ENCODE peak calls at places on chromosome 4, in six cellular contexts. Q is endodermal cell, S is psoas muscle, O is adrenal gland, X is lower lobe of right lung, P is breast epithelium. M is an unnamed sample. For H3K36me3, the result is how much of the 10 kb centered on the place peaks cover.

GRCh38 chr4:30716671-30717207 is 3.4 kb upstream of the PCDH7 start:
- DNase-seq in P (no peak), X (no peak), O (no peak), S (no peak), Q (no peak), M (no peak)

GRCh38 chr4:72383439-72383838 is 185.6 kb downstream of the ADAMTS3 start:
- DNase-seq in S (no peak), Q (no peak), P (no peak), O (no peak), X (no peak), M (no peak)

GRCh38 chr4:80365928-80366327 is 30.4 kb downstream of the CFAP299 start:
- DNase-seq in S (peak), X (peak), O (no peak), Q (peak), P (no peak), M (peak)

GRCh38 chr4:110586137-110586850 is 36.6 kb downstream of the PITX2 start:
- DNase-seq in O (no peak), P (no peak), X (no peak), Q (no peak), S (no peak), M (no peak)

GRCh38 chr4:141768954-141769353 is 132.6 kb downstream of the IL15 start:
- DNase-seq in S (no peak), P (no peak), Q (no peak), O (no peak), X (no peak), M (no peak)

GRCh38 chr4:173529505-173530325 is at the start of gene HAND2:
- DNase-seq in O (peak), X (no peak), S (no peak), Q (peak), P (no peak), M (peak)

GRCh38 chr4:105246712-105247111 is 100.0 kb downstream of the TET2 start:
- DNase-seq in Q (no peak), P (no peak), O (no peak), S (no peak), X (no peak), M (no peak)

GRCh38 chr4:30720656-30721352 is 635 bp downstream of the PCDH7 start:
- DNase-seq in Q (no peak), X (no peak), P (no peak), O (peak), S (peak), M (peak)

GRCh38 chr4:77921701-77922100 is 59.1 kb downstream of the MRPL1 start:
- DNase-seq in S (no peak), P (no peak), X (no peak), Q (no peak), O (no peak), M (no peak)

GRCh38 chr4:110165382-110166285 is 32.8 kb downstream of the ELOVL6 start:
- DNase-seq in X (no peak), P (no peak), S (no peak), O (peak), Q (no peak), M (no peak)

GRCh38 chr4:112855058-112855457 is 194.4 kb upstream of the ANK2 start:
- DNase-seq in X (no peak), O (no peak), P (no peak), Q (no peak), S (no peak), M (no peak)

GRCh38 chr4:11529625-11530201 is 101.0 kb upstream of the HS3ST1 start:
- DNase-seq in S (no peak), X (no peak), Q (no peak), P (no peak), O (no peak), M (no peak)

GRCh38 chr4:152106113-152106763 is 345.4 kb upstream of the GATB start:
- DNase-seq in O (peak), P (no peak), Q (no peak), S (peak), X (peak), M (peak)

GRCh38 chr4:121876976-121877773 is 6.9 kb upstream of the BBS7 start:
- DNase-seq in P (no peak), Q (no peak), X (no peak), S (no peak), O (no peak), M (no peak)

GRCh38 chr4:169045862-169046584 is 36.0 kb upstream of the CBR4 start:
- DNase-seq in Q (peak), S (no peak), O (no peak), X (no peak), P (no peak), M (no peak)

GRCh38 chr4:38987491-38987890 is 44.7 kb downstream of the TMEM156 start:
- DNase-seq in S (no peak), O (no peak), P (no peak), X (no peak), Q (no peak), M (no peak)

GRCh38 chr4:85747871-85748491 is 273.0 kb downstream of the ARHGAP24 start:
- DNase-seq in Q (peak), O (peak), S (no peak), P (no peak), X (no peak), M (no peak)

GRCh38 chr4:127307996-127308395 is 324.8 kb upstream of the INTU start:
- DNase-seq in O (no peak), X (no peak), P (no peak), S (no peak), Q (no peak), M (no peak)

GRCh38 chr4:142091085-142091513 is 454.7 kb downstream of the IL15 start:
- DNase-seq in S (no peak), P (no peak), Q (no peak), O (peak), X (no peak), M (no peak)

GRCh38 chr4:130127297-130127696 is 1031.3 kb downstream of the C4orf33 start:
- DNase-seq in S (no peak), X (no peak), P (no peak), O (no peak), Q (no peak), M (no peak)

GRCh38 chr4:31239886-31240285 is 519.7 kb downstream of the PCDH7 start:
- DNase-seq in S (no peak), Q (no peak), X (no peak), P (no peak), O (no peak), M (no peak)

GRCh38 chr4:53380221-53380620 is 2.8 kb downstream of the FIP1L1 start:
- DNase-seq in Q (no peak), O (no peak), S (no peak), X (no peak), P (no peak), M (no peak)

GRCh38 chr4:174316546-174316945 is 32.8 kb downstream of the CEP44 start:
- DNase-seq in O (no peak), P (no peak), S (no peak), X (no peak), Q (no peak), M (no peak)

GRCh38 chr4:177667687-177668086 is 225.4 kb upstream of the AGA start:
- DNase-seq in P (no peak), O (no peak), S (no peak), Q (no peak), X (no peak), M (no peak)

GRCh38 chr4:148730241-148730640 is 288.0 kb upstream of the NR3C2 start:
- DNase-seq in O (no peak), X (no peak), S (no peak), P (no peak), Q (no peak), M (no peak)

GRCh38 chr4:165656829-165657467 is 216.1 kb upstream of the TLL1 start:
- DNase-seq in P (no peak), S (no peak), O (no peak), X (no peak), Q (no peak), M (no peak)

GRCh38 chr4:107283587-107284559 is 247.8 kb upstream of the DKK2 start:
- DNase-seq in X (no peak), Q (peak), P (no peak), O (no peak), S (no peak), M (no peak)

GRCh38 chr4:128565565-128566186 is 243.8 kb upstream of the JADE1 start:
- DNase-seq in X (no peak), P (no peak), S (peak), O (peak), Q (peak), M (peak)

GRCh38 chr4:118969359-118969758 is 80.7 kb downstream of the SYNPO2 start:
- DNase-seq in P (no peak), O (peak), X (no peak), Q (peak), S (peak), M (no peak)

GRCh38 chr4:81314196-81314896 is 99.3 kb upstream of the PRKG2 start:
- DNase-seq in S (no peak), O (peak), X (peak), P (no peak), Q (no peak), M (no peak)

GRCh38 chr4:6701371-6701770 is 7.7 kb downstream of the S100P start:
- DNase-seq in X (no peak), O (no peak), S (no peak), P (no peak), Q (peak), M (no peak)

GRCh38 chr4:163598028-163598427 is 103.5 kb downstream of the TMA16 start:
- DNase-seq in Q (no peak), P (no peak), S (no peak), X (no peak), O (no peak), M (no peak)

GRCh38 chr4:71229477-71230257 is 109.2 kb upstream of the SLC4A4 start:
- DNase-seq in P (no peak), X (no peak), Q (peak), S (no peak), O (no peak), M (no peak)

GRCh38 chr4:2261853-2262144 is at the start of gene MXD4:
- DNase-seq in P (no peak), X (no peak), S (no peak), O (no peak), Q (no peak), M (no peak)

GRCh38 chr4:89868999-89869589 is 25.6 kb upstream of the MMRN1 start:
- DNase-seq in S (no peak), Q (no peak), O (no peak), X (no peak), P (no peak), M (no peak)

GRCh38 chr4:153140294-153140693 is 63.9 kb upstream of the TRIM2 start:
- DNase-seq in O (no peak), S (no peak), Q (no peak), P (no peak), X (no peak), M (no peak)

GRCh38 chr4:75779059-75779757 is 54.8 kb downstream of the USO1 start:
- DNase-seq in O (no peak), X (no peak), Q (no peak), P (no peak), S (no peak), M (no peak)

GRCh38 chr4:75777589-75777988 is 53.2 kb downstream of the USO1 start:
- DNase-seq in O (no peak), S (no peak), Q (no peak), X (no peak), P (no peak), M (no peak)

GRCh38 chr4:75786938-75787337 is 62.6 kb downstream of the USO1 start:
- DNase-seq in X (no peak), Q (no peak), P (no peak), S (no peak), O (no peak), M (no peak)

GRCh38 chr4:75786526-75786925 is 62.1 kb downstream of the USO1 start:
- DNase-seq in P (no peak), O (no peak), Q (no peak), S (no peak), X (no peak), M (no peak)

GRCh38 chr4:75781328-75781727 is 57.0 kb downstream of the USO1 start:
- DNase-seq in X (no peak), S (no peak), O (no peak), Q (no peak), P (no peak), M (no peak)
- H3K27ac ChIP-seq in X (no peak), S (no peak), O (no peak), Q (no peak), P (no peak), M (no peak)

DNA sequence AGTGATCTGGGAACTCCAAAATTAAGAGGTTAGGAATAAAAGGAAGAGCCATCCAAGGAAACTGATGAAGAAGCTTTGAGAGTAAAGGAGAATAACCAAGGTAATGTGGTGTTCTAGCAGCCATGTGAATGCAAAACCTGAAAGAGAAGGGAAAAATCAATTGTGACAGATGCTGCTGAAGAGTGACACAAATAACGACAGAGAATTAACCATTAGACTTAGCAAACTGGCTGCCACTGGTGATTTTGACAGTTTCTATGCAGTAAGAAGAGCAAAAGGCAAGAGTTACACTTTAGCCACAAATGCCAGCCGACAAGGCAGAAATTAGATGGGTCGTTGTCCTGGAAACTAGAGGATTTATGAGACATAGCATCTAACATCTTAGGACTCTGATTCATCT is 13.1 kb upstream of the TMEM144 start:
- DNase-seq in P (no peak), X (no peak), Q (no peak), O (no peak), S (no peak), M (no peak)
- TF ChIP-seq CTCF in P (no peak), X (no peak), Q (no peak), O (no peak), S (no peak), M (no peak)

GRCh38 chr4:24570172-24570571 is 14.2 kb downstream of the DHX15 start:
- DNase-seq in S (no peak), O (no peak), Q (no peak), X (no peak), P (no peak), M (no peak)

GRCh38 chr4:24573582-24573981 is 10.8 kb downstream of the DHX15 start:
- DNase-seq in P (no peak), O (no peak), Q (no peak), S (no peak), X (no peak), M (no peak)

GRCh38 chr4:24568425-24568824 is 15.9 kb downstream of the DHX15 start:
- DNase-seq in X (no peak), O (no peak), Q (no peak), S (no peak), P (no peak), M (no peak)

GRCh38 chr4:24570574-24571236 is 13.6 kb downstream of the DHX15 start:
- DNase-seq in O (no peak), P (no peak), X (no peak), S (no peak), Q (no peak), M (no peak)

DNA sequence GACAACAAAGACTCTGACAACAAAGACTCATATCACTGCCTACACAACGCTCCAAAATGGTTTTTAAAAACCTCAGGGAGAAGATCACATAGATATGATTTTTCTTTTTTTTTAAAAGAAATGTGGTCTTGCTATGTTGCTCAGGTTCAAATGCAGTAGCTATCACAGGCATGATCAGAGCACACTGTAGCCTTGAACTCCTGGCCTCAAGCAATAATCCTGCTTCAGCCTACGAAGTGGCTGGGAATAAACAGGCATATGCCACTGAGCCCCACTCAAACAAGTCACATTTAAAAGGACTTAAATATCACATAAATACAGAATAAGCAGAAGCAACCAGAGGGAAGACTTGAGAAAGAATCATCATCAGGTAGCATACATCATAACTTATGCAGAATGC is 14.7 kb downstream of the DHX15 start:
- DNase-seq in O (no peak), X (no peak), P (no peak), S (no peak), Q (no peak), M (no peak)
- H3K36me3 ChIP-seq in O (under half), X (half or more), P (under half), S (under half), Q (half or more), M (under half)

GRCh38 chr4:1045193-1045594 is 33.8 kb downstream of the FGFRL1 start:
- DNase-seq in S (peak), Q (peak), O (no peak), X (peak), P (no peak), M (peak)
- H3K27ac ChIP-seq in S (no peak), Q (no peak), O (no peak), X (no peak), P (peak), M (no peak)

GRCh38 chr4:42398448-42399355 is 1.4 kb downstream of the SHISA3 start:
- DNase-seq in X (no peak), P (no peak), Q (peak), S (peak), O (no peak), M (no peak)
- TF ChIP-seq CTCF in X (no peak), P (no peak), Q (peak), S (no peak), O (no peak), M (no peak)

GRCh38 chr4:1240721-1241465 is 8.0 kb downstream of the CTBP1 start:
- DNase-seq in Q (no peak), P (no peak), S (no peak), X (no peak), O (no peak), M (peak)
- H3K36me3 ChIP-seq in Q (under half), P (under half), S (under half), X (under half), O (under half), M (under half)